ENCODE peak calls at places on chromosomes 13 and 19, in eight cellular contexts. A, V, Y, G, X, I, J and S are unnamed samples.

GRCh38 chr13:29532821-29533220 is 62.7 kb downstream of the SLC7A1 start:
- DNase-seq in A (no peak), V (no peak), Y (no peak), G (no peak), X (no peak), I (no peak), J (no peak), S (no peak)

GRCh38 chr13:51729853-51730553 is 74.0 kb downstream of the DHRS12 start:
- DNase-seq in A (no peak), V (no peak), Y (peak), G (no peak), X (no peak), I (no peak), J (peak), S (peak)

GRCh38 chr13:104816716-104817115 is 1718.7 kb downstream of the EFNB2 start:
- DNase-seq in A (no peak), V (no peak), Y (no peak), G (no peak), X (no peak), I (no peak), J (no peak), S (no peak)

GRCh38 chr19:9877775-9878510 is 42.8 kb downstream of the PIN1 start:
- DNase-seq in A (no peak), V (no peak), Y (no peak), G (no peak), X (no peak), I (no peak), J (peak), S (no peak)

GRCh38 chr19:45972944-45973525 is 630 bp downstream of the NOVA2 start:
- DNase-seq in A (no peak), V (no peak), Y (no peak), G (no peak), X (no peak), I (peak), J (no peak), S (no peak)

GRCh38 chr19:54532528-54532927 is 29.9 kb downstream of the LAIR2 start:
- DNase-seq in A (no peak), V (no peak), Y (no peak), G (no peak), X (no peak), I (no peak), J (no peak), S (no peak)

GRCh38 chr19:18834644-18834984 is 2.9 kb downstream of the UPF1 start:
- DNase-seq in A (no peak), V (no peak), Y (no peak), G (no peak), X (no peak), I (no peak), J (no peak), S (no peak)

GRCh38 chr19:14718522-14719113 is 28.8 kb downstream of the ZNF333 start:
- DNase-seq in A (no peak), V (no peak), Y (no peak), G (no peak), X (no peak), I (no peak), J (no peak), S (no peak)

GRCh38 chr13:45851171-45851889 is at the start of gene SIAH3:
- DNase-seq in A (no peak), V (no peak), Y (no peak), G (no peak), X (no peak), I (peak), J (no peak), S (no peak)

GRCh38 chr19:2973229-2973628 is 4.1 kb upstream of the TLE6 start:
- DNase-seq in A (no peak), V (no peak), Y (peak), G (no peak), X (no peak), I (no peak), J (no peak), S (no peak)

GRCh38 chr13:76164290-76164689 is 528.2 kb downstream of the LMO7 start:
- DNase-seq in A (no peak), V (no peak), Y (no peak), G (no peak), X (no peak), I (no peak), J (no peak), S (no peak)

GRCh38 chr19:19259741-19260140 is 13.4 kb downstream of the TM6SF2 start:
- DNase-seq in A (no peak), V (no peak), Y (no peak), G (peak), X (no peak), I (peak), J (no peak), S (no peak)

GRCh38 chr19:29535432-29535831 is 9.6 kb downstream of the VSTM2B start:
- DNase-seq in A (no peak), V (no peak), Y (no peak), G (no peak), X (no peak), I (no peak), J (no peak), S (no peak)

GRCh38 chr13:20272571-20273171 is 40.6 kb upstream of the GJB6 start:
- DNase-seq in A (no peak), V (no peak), Y (no peak), G (no peak), X (no peak), I (no peak), J (no peak), S (no peak)

GRCh38 chr13:99074693-99075092 is 96.8 kb upstream of the DOCK9 start:
- DNase-seq in A (no peak), V (no peak), Y (no peak), G (no peak), X (no peak), I (no peak), J (no peak), S (no peak)

GRCh38 chr13:65613004-65613403 is 1617.1 kb downstream of the PCDH9 start:
- DNase-seq in A (no peak), V (no peak), Y (no peak), G (no peak), X (no peak), I (no peak), J (no peak), S (no peak)

GRCh38 chr19:10503002-10503789 is at the start of gene KEAP1:
- DNase-seq in A (peak), V (no peak), Y (no peak), G (peak), X (peak), I (peak), J (no peak), S (no peak)

GRCh38 chr19:7986321-7987083 is 18.9 kb downstream of the ELAVL1 start:
- DNase-seq in A (no peak), V (no peak), Y (no peak), G (no peak), X (no peak), I (no peak), J (peak), S (peak)

GRCh38 chr19:10421981-10422461 is 1.7 kb downstream of the PDE4A start:
- DNase-seq in A (no peak), V (no peak), Y (no peak), G (no peak), X (no peak), I (no peak), J (no peak), S (no peak)